ENCODE peak calls at places on chromosomes 6 and 20, in five cellular contexts. R, V, J, Q and M are unnamed samples.

GRCh38 chr6:97865612-97866011 is 582.6 kb upstream of the MMS22L start:
- DNase-seq in R (no peak), V (no peak), J (no peak), Q (no peak), M (no peak)

GRCh38 chr6:39881851-39882566 is 52.3 kb downstream of the MOCS1 start:
- DNase-seq in R (peak; percentile 85), V (no peak), J (no peak), Q (no peak), M (no peak)

GRCh38 chr6:6843057-6843627 is 254.6 kb downstream of the LY86 start:
- DNase-seq in R (no peak), V (no peak), J (no peak), Q (no peak), M (no peak)

GRCh38 chr20:50304501-50304856 is 113.8 kb downstream of the CEBPB start:
- DNase-seq in R (no peak), V (no peak), J (no peak), Q (peak; percentile 63), M (no peak)

GRCh38 chr6:155694429-155694795 is 238.8 kb upstream of the NOX3 start:
- DNase-seq in R (no peak), V (no peak), J (no peak), Q (no peak), M (no peak)

GRCh38 chr6:125961117-125961516 is 4.5 kb downstream of the HINT3 start:
- DNase-seq in R (no peak), V (no peak), J (no peak), Q (no peak), M (no peak)

GRCh38 chr6:15570171-15570570 is 92.7 kb downstream of the DTNBP1 start:
- DNase-seq in R (no peak), V (no peak), J (no peak), Q (no peak), M (no peak)

GRCh38 chr20:36571564-36572504 is 1.6 kb upstream of the TGIF2 start:
- DNase-seq in R (no peak), V (peak; percentile 70), J (peak; percentile 78), Q (no peak), M (no peak)

GRCh38 chr20:57178582-57179112 is 87.8 kb downstream of the BMP7 start:
- DNase-seq in R (no peak), V (no peak), J (no peak), Q (no peak), M (no peak)

DNA sequence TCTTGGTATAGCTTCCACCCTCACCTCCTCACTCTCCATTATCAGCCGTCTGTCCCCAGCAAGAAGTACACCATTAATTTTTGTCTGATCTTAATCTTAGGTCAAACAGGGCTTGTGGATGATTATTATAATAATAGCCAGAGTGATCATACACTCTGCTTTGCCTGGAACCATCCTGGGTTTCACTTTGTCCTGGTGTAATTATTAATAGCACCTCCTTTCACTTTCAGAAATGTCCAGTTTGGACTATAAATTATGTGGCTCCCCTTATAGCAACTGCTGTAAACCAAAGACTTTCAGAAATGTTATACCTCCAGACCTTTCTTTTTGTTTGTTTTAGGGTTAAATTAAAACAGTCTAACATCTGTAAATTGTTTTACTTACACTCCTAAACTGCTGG is 953 bp upstream of the TRIM31 start:
- DNase-seq in R (no peak), V (no peak), J (no peak), Q (no peak), M (no peak)
- H3K27me3 ChIP-seq in R (peaks cover 14% of the 10 kb centered on the region), V (no peaks in the 10 kb centered on the region), J (peaks cover 69% of the 10 kb centered on the region), Q (peaks cover 46% of the 10 kb centered on the region), M (peaks cover 31% of the 10 kb centered on the region)

DNA sequence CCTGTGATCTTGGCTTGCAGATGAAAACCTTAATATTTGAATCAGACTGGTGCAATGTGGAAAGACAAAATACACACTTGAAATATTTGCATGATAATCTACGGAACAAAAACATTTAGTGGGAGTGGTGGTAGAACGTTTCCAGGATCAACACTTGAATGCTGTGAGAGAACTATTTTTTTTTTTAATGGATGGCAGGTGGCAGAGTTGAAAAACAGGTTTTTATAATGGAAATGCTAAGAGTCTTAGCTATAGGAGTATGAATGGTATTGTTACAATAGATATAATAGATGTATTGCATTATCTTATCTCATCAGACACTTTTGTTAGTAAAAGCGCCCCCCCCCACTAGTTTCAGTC is 49.2 kb downstream of the CDKAL1 start:
- DNase-seq in R (no peak), V (no peak), J (no peak), Q (no peak), M (no peak)
- H3K27me3 ChIP-seq in R (no peaks in the 10 kb centered on the region), V (no peaks in the 10 kb centered on the region), J (no peaks in the 10 kb centered on the region), Q (no peaks in the 10 kb centered on the region), M (no peaks in the 10 kb centered on the region)

GRCh38 chr6:107741191-107741680 is 82.9 kb downstream of the SCML4 start:
- DNase-seq in R (no peak), V (no peak), J (no peak), Q (no peak), M (no peak)

GRCh38 chr6:107735906-107736635 is 88.0 kb downstream of the SCML4 start:
- DNase-seq in R (no peak), V (no peak), J (no peak), Q (no peak), M (no peak)

GRCh38 chr6:107736713-107737396 is 87.3 kb downstream of the SCML4 start:
- DNase-seq in R (no peak), V (no peak), J (no peak), Q (no peak), M (peak; percentile 74)

GRCh38 chr6:107740496-107741190 is 83.5 kb downstream of the SCML4 start:
- DNase-seq in R (no peak), V (no peak), J (no peak), Q (no peak), M (peak; percentile 82)

DNA sequence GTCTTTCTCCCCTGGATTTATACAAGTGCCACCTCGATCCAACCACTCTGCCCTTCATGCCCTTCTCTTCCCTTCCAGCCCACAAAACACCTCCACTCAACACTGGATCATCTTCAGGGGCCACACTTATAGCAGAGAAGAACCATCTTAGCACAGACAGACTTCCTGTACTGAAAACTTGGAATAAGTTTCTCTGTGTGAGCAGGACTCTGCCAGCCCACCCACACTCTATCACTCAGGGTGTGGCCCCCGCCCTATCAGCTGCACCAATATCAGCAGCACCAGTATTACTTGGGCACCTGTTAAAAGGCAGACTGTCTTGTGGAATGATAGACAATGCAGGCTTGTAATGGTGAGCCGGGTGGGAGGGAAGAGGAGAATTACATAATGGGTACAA is 86.7 kb downstream of the SCML4 start:
- DNase-seq in R (no peak), V (no peak), J (no peak), Q (no peak), M (no peak)
- H3K27me3 ChIP-seq in R (no peaks in the 10 kb centered on the region), V (no peaks in the 10 kb centered on the region), J (no peaks in the 10 kb centered on the region), Q (no peaks in the 10 kb centered on the region), M (no peaks in the 10 kb centered on the region)

GRCh38 chr20:31860431-31861345 is 9.6 kb downstream of the DUSP15 start:
- DNase-seq in R (no peak), V (peak; percentile 71), J (peak; percentile 51), Q (peak; percentile 59), M (no peak)

GRCh38 chr20:31861346-31862156 is 8.8 kb downstream of the DUSP15 start:
- DNase-seq in R (no peak), V (peak; percentile 88), J (peak; percentile 89), Q (peak; percentile 91), M (peak; percentile 76)

GRCh38 chr20:31862506-31862905 is 7.8 kb downstream of the DUSP15 start:
- DNase-seq in R (no peak), V (no peak), J (no peak), Q (no peak), M (no peak)

GRCh38 chr20:31863296-31864085 is 6.8 kb downstream of the DUSP15 start:
- DNase-seq in R (no peak), V (no peak), J (no peak), Q (no peak), M (no peak)

DNA sequence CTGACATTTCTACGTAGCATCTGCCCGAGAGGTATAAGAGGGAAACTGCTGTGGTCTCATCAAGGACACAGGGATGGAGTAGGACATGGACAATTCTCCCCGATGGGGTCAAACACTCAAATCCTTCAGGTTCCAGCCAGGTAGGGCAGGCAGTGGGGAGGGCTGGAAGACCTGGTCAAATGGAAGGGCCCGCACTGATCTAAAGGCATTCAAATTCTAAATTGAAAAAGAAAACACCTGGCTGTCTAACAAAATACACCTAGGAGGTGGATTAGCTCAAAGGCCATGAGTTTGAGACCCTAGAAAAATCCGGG is 8.2 kb downstream of the DUSP15 start:
- DNase-seq in R (no peak), V (no peak), J (no peak), Q (no peak), M (no peak)
- H3K27me3 ChIP-seq in R (peaks cover 11% of the 10 kb centered on the region), V (no peaks in the 10 kb centered on the region), J (peaks cover 2% of the 10 kb centered on the region), Q (peaks cover 29% of the 10 kb centered on the region), M (peaks cover 10% of the 10 kb centered on the region)